ENCODE peak calls at places on chromosomes 5 and 9, in four cellular contexts. A is non-pigmented ciliary epithelial cell, V is HuH-7.5, P is fibroblast of lung. E is an unnamed sample.
A peak's percentile ranks its signal among the peaks of the same experiment; 100 is the strongest.

GRCh38 chr9:78023003-78023741 is 8.4 kb downstream of the GNAQ start:
- DNase-seq in A (peak; percentile 69), V (no peak), P (peak; percentile 83), E (no peak)

GRCh38 chr5:97554992-97555981 is 372.2 kb upstream of the RIOK2 start:
- DNase-seq in A (peak; percentile 55), V (no peak), P (peak; percentile 73), E (no peak)

GRCh38 chr5:88729476-88730182 is 153.4 kb downstream of the MEF2C start:
- DNase-seq in A (peak; percentile 41), V (peak; percentile 23), P (peak; percentile 66), E (peak; percentile 79)

GRCh38 chr5:59786271-59786805 is 107.2 kb downstream of the PDE4D start:
- DNase-seq in A (peak; percentile 86), V (no peak), P (peak; percentile 92), E (no peak)

GRCh38 chr5:438481-438981 is 4.4 kb upstream of the EXOC3 start:
- DNase-seq in A (no peak), V (no peak), P (no peak), E (no peak)

GRCh38 chr9:83219154-83219923 is 156.4 kb upstream of the RASEF start:
- DNase-seq in A (peak; percentile 46), V (peak; percentile 51), P (peak; percentile 88), E (peak; percentile 68)

GRCh38 chr5:151295138-151295537 is 8.4 kb downstream of the SLC36A3 start:
- DNase-seq in A (no peak), V (no peak), P (no peak), E (no peak)

GRCh38 chr5:79692586-79692985 is 3.0 kb downstream of the CMYA5 start:
- DNase-seq in A (no peak), V (no peak), P (no peak), E (no peak)

GRCh38 chr5:172789687-172790495 is 18.9 kb upstream of the DUSP1 start:
- DNase-seq in A (no peak), V (no peak), P (no peak), E (no peak)

GRCh38 chr9:37992924-37993349 is 76.1 kb downstream of the SHB start:
- DNase-seq in A (no peak), V (no peak), P (no peak), E (no peak)

GRCh38 chr5:122097391-122097790 is 19.3 kb upstream of the LOX start:
- DNase-seq in A (no peak), V (no peak), P (no peak), E (no peak)

GRCh38 chr5:71651554-71651953 is 64.4 kb downstream of the MCCC2 start:
- DNase-seq in A (no peak), V (no peak), P (no peak), E (no peak)

GRCh38 chr5:54528633-54529032 is 11.1 kb downstream of the SNX18 start:
- DNase-seq in A (no peak), V (no peak), P (no peak), E (no peak)

GRCh38 chr9:6614489-6614888 is 31.0 kb downstream of the GLDC start:
- DNase-seq in A (no peak), V (no peak), P (no peak), E (no peak)

GRCh38 chr5:86983208-86983607 is 284.5 kb upstream of the RASA1 start:
- DNase-seq in A (no peak), V (no peak), P (no peak), E (no peak)

GRCh38 chr9:134007150-134007549 is 15.0 kb upstream of the VAV2 start:
- DNase-seq in A (no peak), V (no peak), P (no peak), E (no peak)

GRCh38 chr9:134733480-134734232 is 92.1 kb downstream of the COL5A1 start:
- DNase-seq in A (no peak), V (no peak), P (no peak), E (no peak)

GRCh38 chr9:137218754-137219271 is 3.2 kb downstream of the RNF208 start:
- DNase-seq in A (no peak), V (peak; percentile 80), P (peak; percentile 45), E (no peak)

GRCh38 chr9:36862206-36863145 is 171.6 kb downstream of the PAX5 start:
- DNase-seq in A (peak; percentile 8), V (peak; percentile 81), P (peak; percentile 39), E (no peak)

GRCh38 chr9:16873131-16873787 is 2.8 kb upstream of the BNC2 start:
- DNase-seq in A (no peak), V (no peak), P (peak; percentile 65), E (no peak)

GRCh38 chr5:113546711-113547159 is 33.2 kb downstream of the YTHDC2 start:
- DNase-seq in A (peak; percentile 26), V (no peak), P (peak; percentile 93), E (peak; percentile 53)

GRCh38 chr5:129771058-129771838 is 23.4 kb downstream of the MINAR2 start:
- DNase-seq in A (peak; percentile 26), V (peak; percentile 12), P (peak; percentile 41), E (peak; percentile 26)

GRCh38 chr9:99001892-99002291 is 58.2 kb downstream of the COL15A1 start:
- DNase-seq in A (no peak), V (no peak), P (no peak), E (no peak)

GRCh38 chr9:34984049-34984448 is 5.5 kb upstream of the DNAJB5 start:
- DNase-seq in A (no peak), V (no peak), P (peak; percentile 30), E (no peak)

GRCh38 chr9:97981828-97982164 is 1.3 kb upstream of the ANP32B start:
- DNase-seq in A (no peak), V (no peak), P (no peak), E (no peak)

GRCh38 chr5:37772255-37772654 is 67.6 kb downstream of the GDNF start:
- DNase-seq in A (no peak), V (no peak), P (no peak), E (no peak)

GRCh38 chr9:113566011-113566711 is 102.6 kb downstream of the RGS3 start:
- DNase-seq in A (no peak), V (no peak), P (no peak), E (no peak)

GRCh38 chr9:136519263-136520052 is 26.4 kb downstream of the NOTCH1 start:
- DNase-seq in A (no peak), V (no peak), P (no peak), E (no peak)

GRCh38 chr5:172607213-172607793 is 33.8 kb upstream of the NEURL1B start:
- DNase-seq in A (no peak), V (no peak), P (no peak), E (no peak)

GRCh38 chr5:82364497-82364896 is 86.3 kb upstream of the RPS23 start:
- DNase-seq in A (no peak), V (no peak), P (peak; percentile 62), E (peak; percentile 77)

GRCh38 chr5:177094224-177095087 is 7.7 kb downstream of the FGFR4 start:
- DNase-seq in A (no peak), V (peak; percentile 99), P (no peak), E (no peak)

GRCh38 chr5:17330386-17330785 is 113.0 kb downstream of the BASP1 start:
- DNase-seq in A (no peak), V (no peak), P (no peak), E (no peak)

GRCh38 chr5:179314606-179315355 is 30.5 kb downstream of the ADAMTS2 start:
- DNase-seq in A (no peak), V (no peak), P (no peak), E (no peak)

GRCh38 chr5:116440329-116440895 is 134.2 kb downstream of the SEMA6A start:
- DNase-seq in A (no peak), V (no peak), P (no peak), E (no peak)

GRCh38 chr9:95930314-95930713 is 54.8 kb downstream of the ERCC6L2 start:
- DNase-seq in A (no peak), V (no peak), P (no peak), E (no peak)

GRCh38 chr5:73735032-73735734 is 109.2 kb downstream of the ARHGEF28 start:
- DNase-seq in A (no peak), V (no peak), P (peak; percentile 12), E (no peak)